ENCODE peak calls at places on chromosomes 11 and 22, in ten cellular contexts. J is neuronal stem cell; Z is hippocampal formation; F is stimulated activated naive CD8-positive, alpha-beta T cell treated with anti-CD3 and anti-CD28 coated beads, Interleukin-15, amount 100 ng/mL, for 72 hours; C is HFFc6; P is endothelial cell; U is kidney epithelial cell; E is left lung; N is skeletal muscle cell; O is T-helper 9 cell. D is an unnamed sample.

GRCh38 chr11:115924744-115925567 is 420.7 kb upstream of the CADM1 start:
- DNase-seq in J (no peak), Z (no peak), F (peak; percentile 69), C (no peak), P (no peak), U (peak; percentile 52), E (no peak), N (no peak), O (no peak), D (no peak)

GRCh38 chr11:40542821-40543220 is 916.6 kb downstream of the LRRC4C start:
- DNase-seq in J (no peak), Z (no peak), F (no peak), C (no peak), P (no peak), U (no peak), E (no peak), N (no peak), O (no peak), D (no peak)

GRCh38 chr22:22748297-22748743 is 103.9 kb downstream of the GGTLC2 start:
- DNase-seq in J (peak; percentile 9), Z (peak; percentile 12), F (peak; percentile 25), C (peak; percentile 43), P (peak; percentile 63), U (no peak), E (no peak), N (peak; percentile 19), O (peak; percentile 14), D (peak; percentile 11)

GRCh38 chr22:50620861-50621490 is 7.0 kb downstream of the ARSA start:
- DNase-seq in J (no peak), Z (no peak), F (peak; percentile 84), C (no peak), P (no peak), U (no peak), E (no peak), N (no peak), O (peak; percentile 48), D (no peak)

GRCh38 chr11:31641477-31642062 is 132.0 kb downstream of the ELP4 start:
- DNase-seq in J (peak; percentile 38), Z (no peak), F (no peak), C (peak; percentile 11), P (peak; percentile 53), U (no peak), E (no peak), N (no peak), O (no peak), D (peak; percentile 1)

GRCh38 chr11:10441652-10442503 is 13.2 kb upstream of the AMPD3 start:
- DNase-seq in J (no peak), Z (no peak), F (peak; percentile 47), C (no peak), P (no peak), U (no peak), E (no peak), N (no peak), O (no peak), D (no peak)

GRCh38 chr11:13720940-13721339 is 52.5 kb downstream of the FAR1 start:
- DNase-seq in J (no peak), Z (no peak), F (no peak), C (no peak), P (no peak), U (no peak), E (no peak), N (no peak), O (no peak), D (peak; percentile 2)

GRCh38 chr22:48746789-48747425 is 1080.8 kb downstream of the BRD1 start:
- DNase-seq in J (no peak), Z (no peak), F (no peak), C (no peak), P (peak; percentile 2), U (no peak), E (no peak), N (no peak), O (no peak), D (no peak)

D was measured in HTR-8/SVneo.